ENCODE peak calls at places on chromosomes 16 and 17, in four cellular contexts. One of them, this sample, is unnamed.

GRCh38 chr17:978110-979093 is 1.2 kb downstream of the NXN start:
- DNase-seq in EH: peak
- DNase-seq in upper lobe of right lung: peak
- DNase-seq in neural progenitor cell: peak
- DNase-seq in this sample: peak

GRCh38 chr17:17906418-17907215 is 65.6 kb downstream of the TOM1L2 start:
- DNase-seq in EH: peak
- DNase-seq in upper lobe of right lung: peak
- DNase-seq in neural progenitor cell: no peak
- DNase-seq in this sample: no peak

GRCh38 chr17:9200699-9201359 is 179.5 kb downstream of the NTN1 start:
- DNase-seq in EH: no peak
- DNase-seq in upper lobe of right lung: no peak
- DNase-seq in neural progenitor cell: no peak
- DNase-seq in this sample: no peak

GRCh38 chr17:40530988-40531971 is 29.9 kb upstream of the TNS4 start:
- DNase-seq in EH: no peak
- DNase-seq in upper lobe of right lung: peak
- DNase-seq in neural progenitor cell: no peak
- DNase-seq in this sample: no peak

GRCh38 chr17:72642720-72643119 is 449.8 kb downstream of the SLC39A11 start:
- DNase-seq in EH: no peak
- DNase-seq in upper lobe of right lung: no peak
- DNase-seq in neural progenitor cell: no peak
- DNase-seq in this sample: no peak

GRCh38 chr16:81545470-81546175 is 101.0 kb downstream of the CMIP start:
- DNase-seq in EH: no peak
- DNase-seq in upper lobe of right lung: peak
- DNase-seq in neural progenitor cell: no peak
- DNase-seq in this sample: no peak

GRCh38 chr16:66719246-66719645 is 22.7 kb upstream of the CMTM4 start:
- DNase-seq in EH: no peak
- DNase-seq in upper lobe of right lung: no peak
- DNase-seq in neural progenitor cell: no peak
- DNase-seq in this sample: no peak

GRCh38 chr17:44794699-44795413 is 35.2 kb downstream of the GJC1 start:
- DNase-seq in EH: peak
- DNase-seq in upper lobe of right lung: peak
- DNase-seq in neural progenitor cell: no peak
- DNase-seq in this sample: no peak

GRCh38 chr17:31147507-31148202 is 52.9 kb downstream of the NF1 start:
- DNase-seq in EH: peak
- DNase-seq in upper lobe of right lung: no peak
- DNase-seq in neural progenitor cell: peak
- DNase-seq in this sample: no peak

GRCh38 chr17:42027961-42028790 is 8.3 kb downstream of the NKIRAS2 start:
- DNase-seq in EH: peak
- DNase-seq in upper lobe of right lung: no peak
- DNase-seq in neural progenitor cell: peak
- DNase-seq in this sample: peak

GRCh38 chr16:66503030-66503429 is 46.9 kb downstream of the TK2 start:
- DNase-seq in EH: no peak
- DNase-seq in upper lobe of right lung: no peak
- DNase-seq in neural progenitor cell: no peak
- DNase-seq in this sample: no peak

GRCh38 chr17:40779181-40779909 is 3.0 kb downstream of the KRT27 start:
- DNase-seq in EH: no peak
- DNase-seq in upper lobe of right lung: peak
- DNase-seq in neural progenitor cell: no peak
- DNase-seq in this sample: no peak

GRCh38 chr16:27762441-27762840 is 212.5 kb downstream of the KATNIP start:
- DNase-seq in EH: peak
- DNase-seq in upper lobe of right lung: no peak
- DNase-seq in neural progenitor cell: no peak
- DNase-seq in this sample: no peak

GRCh38 chr16:81625544-81626152 is 153.4 kb upstream of the PLCG2 start:
- DNase-seq in EH: peak
- DNase-seq in upper lobe of right lung: no peak
- DNase-seq in neural progenitor cell: no peak
- DNase-seq in this sample: no peak

GRCh38 chr17:14428640-14429029 is 127.8 kb downstream of the HS3ST3B1 start:
- DNase-seq in EH: no peak
- DNase-seq in upper lobe of right lung: no peak
- DNase-seq in neural progenitor cell: no peak
- DNase-seq in this sample: no peak

GRCh38 chr17:27996157-27997043 is 46.1 kb upstream of the NLK start:
- DNase-seq in EH: no peak
- DNase-seq in upper lobe of right lung: no peak
- DNase-seq in neural progenitor cell: no peak
- DNase-seq in this sample: peak

GRCh38 chr17:67229109-67229991 is 15.6 kb downstream of the HELZ start:
- DNase-seq in EH: no peak
- DNase-seq in upper lobe of right lung: no peak
- DNase-seq in neural progenitor cell: no peak
- DNase-seq in this sample: no peak

GRCh38 chr16:58160855-58161254 is 31.7 kb upstream of the CFAP20 start:
- DNase-seq in EH: no peak
- DNase-seq in upper lobe of right lung: no peak
- DNase-seq in neural progenitor cell: no peak
- DNase-seq in this sample: no peak

GRCh38 chr16:74322301-74322710 is 25.7 kb downstream of the PSMD7 start:
- DNase-seq in EH: peak
- DNase-seq in upper lobe of right lung: no peak
- DNase-seq in neural progenitor cell: no peak
- DNase-seq in this sample: no peak

GRCh38 chr17:49414271-49414621 is 436 bp downstream of the PHB1 start:
- DNase-seq in EH: no peak
- DNase-seq in upper lobe of right lung: no peak
- DNase-seq in neural progenitor cell: no peak
- DNase-seq in this sample: no peak

GRCh38 chr17:50255766-50256480 is 18.3 kb upstream of the TMEM92 start:
- DNase-seq in EH: no peak
- DNase-seq in upper lobe of right lung: no peak
- DNase-seq in neural progenitor cell: no peak
- DNase-seq in this sample: no peak

GRCh38 chr17:39739020-39739884 is 1.5 kb downstream of the GRB7 start:
- DNase-seq in EH: peak
- DNase-seq in upper lobe of right lung: peak
- DNase-seq in neural progenitor cell: peak
- DNase-seq in this sample: no peak

GRCh38 chr17:58757162-58757613 is 1.5 kb downstream of the PPM1E start:
- DNase-seq in EH: no peak
- DNase-seq in upper lobe of right lung: no peak
- DNase-seq in neural progenitor cell: no peak
- DNase-seq in this sample: no peak

GRCh38 chr16:85621698-85622433 is 8.7 kb downstream of the GSE1 start:
- DNase-seq in EH: no peak
- DNase-seq in upper lobe of right lung: no peak
- DNase-seq in neural progenitor cell: no peak
- DNase-seq in this sample: no peak

GRCh38 chr16:83992624-83993023 is 24.6 kb downstream of the NECAB2 start:
- DNase-seq in EH: peak
- DNase-seq in upper lobe of right lung: no peak
- DNase-seq in neural progenitor cell: no peak
- DNase-seq in this sample: no peak

GRCh38 chr17:53472586-53472985 is 350.1 kb upstream of the KIF2B start:
- DNase-seq in EH: no peak
- DNase-seq in upper lobe of right lung: no peak
- DNase-seq in neural progenitor cell: no peak
- DNase-seq in this sample: no peak

GRCh38 chr17:9959377-9959981 is 54.4 kb upstream of the RCVRN start:
- DNase-seq in EH: peak
- DNase-seq in upper lobe of right lung: peak
- DNase-seq in neural progenitor cell: peak
- DNase-seq in this sample: peak

GRCh38 chr16:69927056-69927757 is 23.9 kb upstream of the CLEC18A start:
- DNase-seq in EH: peak
- DNase-seq in upper lobe of right lung: no peak
- DNase-seq in neural progenitor cell: no peak
- DNase-seq in this sample: no peak

GRCh38 chr16:30027588-30028437 is 3.3 kb downstream of the TLCD3B start:
- DNase-seq in EH: no peak
- DNase-seq in upper lobe of right lung: no peak
- DNase-seq in neural progenitor cell: no peak
- DNase-seq in this sample: peak

GRCh38 chr17:59793249-59793648 is 85.8 kb downstream of the VMP1 start:
- DNase-seq in EH: no peak
- DNase-seq in upper lobe of right lung: no peak
- DNase-seq in neural progenitor cell: no peak
- DNase-seq in this sample: no peak

GRCh38 chr16:84612686-84613085 is 5.2 kb downstream of the COTL1 start:
- DNase-seq in EH: no peak
- DNase-seq in upper lobe of right lung: no peak
- DNase-seq in neural progenitor cell: no peak
- DNase-seq in this sample: no peak

GRCh38 chr16:7025616-7026190 is 306.9 kb upstream of the RBFOX1 start:
- DNase-seq in EH: no peak
- DNase-seq in upper lobe of right lung: peak
- DNase-seq in neural progenitor cell: peak
- DNase-seq in this sample: peak